ENCODE peak calls at places on chromosome 19, in four cellular contexts. F is KG1, V is Calu3, K is fibroblast of the aortic adventitia. C is an unnamed sample.

GRCh38 chr19:15841875-15842569 is 26.6 kb upstream of the OR10H1 start:
- DNase-seq in F (no peak), V (no peak), K (no peak), C (no peak)

GRCh38 chr19:4441994-4442845 is 15.4 kb downstream of the UBXN6 start:
- DNase-seq in V (no peak), K (no peak), F (no peak), C (no peak)

GRCh38 chr19:1131718-1132552 is 28.1 kb downstream of the GPX4 start:
- DNase-seq in V (peak; percentile 81), K (peak; percentile 89), F (peak; percentile 68), C (peak; percentile 59)

GRCh38 chr19:33868821-33869412 is 72.2 kb downstream of the KCTD15 start:
- DNase-seq in V (no peak), K (peak; percentile 33), F (no peak), C (no peak)

GRCh38 chr19:35596366-35596999 is 10.5 kb downstream of the PMIS2 start:
- DNase-seq in K (peak; percentile 5), V (no peak), F (no peak), C (no peak)

GRCh38 chr19:2046046-2046907 is 4.8 kb downstream of the MKNK2 start:
- DNase-seq in V (no peak), F (no peak), K (no peak), C (peak; percentile 32)

GRCh38 chr19:3295581-3295980 is 70.8 kb upstream of the NFIC start:
- DNase-seq in K (no peak), F (no peak), V (no peak), C (no peak)

GRCh38 chr19:4064073-4064550 is 2.6 kb downstream of the ZBTB7A start:
- DNase-seq in F (no peak), V (no peak), K (no peak), C (no peak)

GRCh38 chr19:4431808-4432674 is 25.6 kb downstream of the UBXN6 start:
- DNase-seq in F (no peak), V (no peak), K (no peak), C (peak; percentile 94)

C was measured in HL-60.